ENCODE peak calls at places on chromosomes 13 and 19, in nine cellular contexts. One of them, this sample, is unnamed.

GRCh38 chr13:51292000-51292550 is 47.4 kb upstream of the SERPINE3 start:
- DNase-seq in retina: no peak
- DNase-seq in HFFc6: no peak
- DNase-seq in mucosa of descending colon: no peak
- DNase-seq in hypothalamus: no peak
- DNase-seq in esophagus squamous epithelium: no peak
- DNase-seq in osteocyte: no peak
- DNase-seq in mucosa of gallbladder: no peak
- DNase-seq in naive thymus-derived CD8-positive, alpha-beta T cell: no peak
- DNase-seq in this sample: no peak

GRCh38 chr19:50155520-50156109 is 7.5 kb downstream of the IZUMO2 start:
- DNase-seq in retina: no peak
- DNase-seq in HFFc6: no peak
- DNase-seq in mucosa of descending colon: no peak
- DNase-seq in hypothalamus: no peak
- DNase-seq in esophagus squamous epithelium: no peak
- DNase-seq in osteocyte: no peak
- DNase-seq in mucosa of gallbladder: no peak
- DNase-seq in naive thymus-derived CD8-positive, alpha-beta T cell: no peak
- DNase-seq in this sample: no peak

GRCh38 chr13:109918179-109918651 is 131.8 kb upstream of the IRS2 start:
- DNase-seq in retina: no peak
- DNase-seq in HFFc6: no peak
- DNase-seq in mucosa of descending colon: no peak
- DNase-seq in hypothalamus: no peak
- DNase-seq in esophagus squamous epithelium: no peak
- DNase-seq in osteocyte: no peak
- DNase-seq in mucosa of gallbladder: no peak
- DNase-seq in naive thymus-derived CD8-positive, alpha-beta T cell: no peak
- DNase-seq in this sample: no peak

GRCh38 chr19:45419396-45419795 is 4.3 kb downstream of the ERCC1 start:
- DNase-seq in retina: no peak
- DNase-seq in HFFc6: no peak
- DNase-seq in mucosa of descending colon: no peak
- DNase-seq in hypothalamus: no peak
- DNase-seq in esophagus squamous epithelium: no peak
- DNase-seq in osteocyte: no peak
- DNase-seq in mucosa of gallbladder: no peak
- DNase-seq in naive thymus-derived CD8-positive, alpha-beta T cell: no peak
- DNase-seq in this sample: no peak

GRCh38 chr13:42360046-42360445 is 88.1 kb downstream of the AKAP11 start:
- DNase-seq in retina: no peak
- DNase-seq in HFFc6: no peak
- DNase-seq in mucosa of descending colon: no peak
- DNase-seq in hypothalamus: no peak
- DNase-seq in esophagus squamous epithelium: no peak
- DNase-seq in osteocyte: no peak
- DNase-seq in mucosa of gallbladder: no peak
- DNase-seq in naive thymus-derived CD8-positive, alpha-beta T cell: no peak
- DNase-seq in this sample: no peak

GRCh38 chr13:49298903-49299605 is 51.3 kb downstream of the CDADC1 start:
- DNase-seq in retina: no peak
- DNase-seq in HFFc6: no peak
- DNase-seq in mucosa of descending colon: no peak
- DNase-seq in hypothalamus: no peak
- DNase-seq in esophagus squamous epithelium: no peak
- DNase-seq in osteocyte: no peak
- DNase-seq in mucosa of gallbladder: no peak
- DNase-seq in naive thymus-derived CD8-positive, alpha-beta T cell: no peak
- DNase-seq in this sample: no peak

GRCh38 chr13:69633044-69633443 is 474.6 kb upstream of the ATXN8OS start:
- DNase-seq in retina: no peak
- DNase-seq in HFFc6: no peak
- DNase-seq in mucosa of descending colon: no peak
- DNase-seq in hypothalamus: no peak
- DNase-seq in esophagus squamous epithelium: no peak
- DNase-seq in osteocyte: no peak
- DNase-seq in mucosa of gallbladder: no peak
- DNase-seq in naive thymus-derived CD8-positive, alpha-beta T cell: no peak
- DNase-seq in this sample: no peak

GRCh38 chr19:46431824-46432223 is 3.1 kb upstream of the PNMA8C start:
- DNase-seq in retina: no peak
- DNase-seq in HFFc6: no peak
- DNase-seq in mucosa of descending colon: no peak
- DNase-seq in hypothalamus: no peak
- DNase-seq in esophagus squamous epithelium: no peak
- DNase-seq in osteocyte: no peak
- DNase-seq in mucosa of gallbladder: no peak
- DNase-seq in naive thymus-derived CD8-positive, alpha-beta T cell: no peak
- DNase-seq in this sample: no peak

GRCh38 chr19:16325161-16325527 is 518 bp downstream of the KLF2 start:
- DNase-seq in retina: no peak
- DNase-seq in HFFc6: no peak
- DNase-seq in mucosa of descending colon: peak
- DNase-seq in hypothalamus: no peak
- DNase-seq in esophagus squamous epithelium: no peak
- DNase-seq in osteocyte: peak
- DNase-seq in mucosa of gallbladder: no peak
- DNase-seq in naive thymus-derived CD8-positive, alpha-beta T cell: peak
- DNase-seq in this sample: peak

This sample was measured in HuH-7.5.